ENCODE peak calls at places on chromosomes 6 and 20, in eight cellular contexts. K is GM10248, T is H9, N is cardiac muscle cell, A is HFFc6, Z is mesothelial cell of epicardium, S is stomach, E is MM.1S. R is an unnamed sample.

GRCh38 chr6:127561660-127562059 is 15.3 kb upstream of the C6orf58 start:
- DNase-seq in S (no peak), Z (no peak), T (no peak), E (no peak), A (no peak), K (no peak), N (no peak), R (no peak)

GRCh38 chr6:154981071-154981373 is 14.1 kb upstream of the TIAM2 start:
- DNase-seq in T (no peak), S (peak; percentile 53), N (no peak), K (peak; percentile 45), E (peak; percentile 11), Z (no peak), A (no peak), R (peak; percentile 49)

GRCh38 chr6:52391599-52391998 is 28.5 kb upstream of the EFHC1 start:
- DNase-seq in K (no peak), Z (no peak), E (no peak), T (no peak), S (no peak), N (no peak), A (no peak), R (no peak)

GRCh38 chr20:47727170-47727880 is 58.0 kb downstream of the SULF2 start:
- DNase-seq in A (no peak), K (peak; percentile 82), S (peak; percentile 40), E (peak; percentile 54), T (no peak), Z (no peak), N (no peak), R (peak; percentile 60)

GRCh38 chr20:2836035-2836434 is 4.4 kb downstream of the PCED1A start:
- DNase-seq in S (no peak), T (no peak), N (no peak), Z (no peak), E (no peak), A (no peak), K (no peak), R (no peak)

GRCh38 chr20:33983371-33983770 is 10.3 kb upstream of the RALY start:
- DNase-seq in K (no peak), T (no peak), N (no peak), S (no peak), E (no peak), A (no peak), Z (no peak), R (no peak)

GRCh38 chr6:137297887-137298286 is 78.7 kb upstream of the IFNGR1 start:
- DNase-seq in A (no peak), S (no peak), T (peak; percentile 91), E (no peak), Z (no peak), N (peak; percentile 49), K (no peak), R (no peak)

GRCh38 chr6:116012471-116012949 is 48.2 kb downstream of the FRK start:
- DNase-seq in E (no peak), T (no peak), N (no peak), Z (no peak), S (peak; percentile 32), K (no peak), A (no peak), R (no peak)

GRCh38 chr20:25987073-25987927 is 290.6 kb upstream of the ZNF337 start:
- DNase-seq in E (peak; percentile 29), S (no peak), T (peak; percentile 84), N (peak; percentile 27), Z (no peak), A (peak; percentile 18), K (no peak), R (no peak)

GRCh38 chr6:145531032-145531431 is 204.3 kb downstream of the EPM2A start:
- DNase-seq in E (no peak), S (no peak), T (peak; percentile 32), A (no peak), K (no peak), Z (no peak), N (no peak), R (no peak)

GRCh38 chr6:103797738-103798137 is 1062.0 kb downstream of the HACE1 start:
- DNase-seq in T (no peak), N (no peak), E (peak; percentile 12), Z (no peak), K (no peak), S (no peak), A (no peak), R (no peak)

GRCh38 chr20:33541074-33541473 is 51.2 kb downstream of the CBFA2T2 start:
- DNase-seq in A (no peak), S (no peak), E (no peak), N (no peak), Z (no peak), T (no peak), K (no peak), R (no peak)

DNA sequence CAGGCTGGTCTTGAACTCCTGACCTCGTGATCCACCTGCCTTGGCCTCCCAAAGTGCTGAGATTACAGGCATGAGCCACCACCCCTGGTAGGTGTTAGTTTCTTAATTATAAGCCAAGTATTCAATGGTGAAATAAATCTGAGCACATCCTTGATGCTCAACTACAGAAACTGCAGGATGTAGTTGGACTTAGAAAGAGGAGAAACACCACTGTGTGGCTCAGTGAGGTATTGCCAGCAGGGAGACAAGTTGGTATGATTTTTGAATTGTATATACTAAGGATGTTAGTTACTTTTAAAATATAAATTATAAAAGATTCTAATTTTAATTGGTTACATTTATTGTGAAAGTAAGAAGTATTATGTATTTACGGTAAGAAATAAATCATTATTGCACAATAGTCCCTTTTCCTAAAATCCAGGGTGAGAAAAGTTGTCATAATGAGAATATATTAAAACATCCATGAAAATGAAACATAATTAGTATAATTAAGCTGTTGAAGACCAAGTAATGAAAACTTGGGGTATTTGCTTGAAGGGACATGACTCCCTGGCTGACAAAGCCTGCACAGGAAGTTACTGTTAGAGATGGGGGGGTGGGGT is 17.6 kb downstream of the SLC18B1 start:
- DNase-seq in E (peak; percentile 26), S (no peak), Z (no peak), T (no peak), N (no peak), K (no peak), A (peak; percentile 9), R (peak; percentile 9)
- TF ChIP-seq CTCF in E (peak; percentile 27), S (peak; percentile 27), Z (no peak), T (peak; percentile 49), N (peak; percentile 51), K (no peak), A (peak; percentile 73), R (peak; percentile 36)

DNA sequence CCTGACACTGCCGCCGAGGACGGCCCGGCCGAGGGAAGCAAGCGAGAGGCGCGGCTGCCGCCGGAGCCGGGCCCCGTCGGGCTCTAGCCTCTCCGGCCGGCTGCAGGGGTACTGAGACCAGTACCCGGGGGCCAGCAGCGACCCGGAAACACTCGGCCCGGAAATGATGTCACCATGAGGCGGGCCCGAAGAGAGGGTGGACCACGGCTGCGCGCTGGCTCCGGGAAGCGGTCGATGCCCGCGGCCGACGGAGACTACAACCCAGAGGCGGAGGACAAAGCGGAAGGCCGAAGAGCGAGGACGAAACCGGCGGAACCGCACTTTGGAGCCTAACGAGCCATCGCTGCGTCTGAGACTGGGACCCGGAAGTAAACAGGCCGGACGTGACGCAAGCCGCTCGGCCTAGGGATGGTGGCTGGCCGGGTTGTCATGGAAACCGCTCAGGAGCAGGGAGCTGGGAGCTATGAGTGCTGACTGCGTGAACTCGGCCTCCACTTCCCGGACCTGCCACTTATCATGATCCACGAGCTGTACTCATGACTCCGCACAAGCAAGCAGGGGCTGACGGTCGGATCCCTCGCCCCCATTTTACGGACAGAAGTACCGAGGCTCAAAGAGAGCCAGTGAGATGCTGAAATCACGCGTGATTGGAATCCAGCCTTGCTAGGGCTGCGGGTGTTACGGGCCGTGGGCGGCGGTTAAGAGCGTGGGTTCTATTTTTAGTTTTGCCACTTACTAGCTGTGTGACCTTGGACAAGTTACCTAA is at the start of gene SPATA2:
- DNase-seq in K (peak; percentile 95), Z (peak; percentile 91), A (peak; percentile 92), E (peak; percentile 96), S (peak; percentile 98), N (peak; percentile 97), T (peak; percentile 95), R (peak; percentile 96)
- TF ChIP-seq CTCF in K (no peak), Z (no peak), A (no peak), E (no peak), S (no peak), N (no peak), T (no peak), R (no peak)

GRCh38 chr20:764255-764654 is 4.0 kb downstream of the SLC52A3 start:
- DNase-seq in E (no peak), T (no peak), N (no peak), Z (no peak), K (no peak), A (no peak), S (no peak), R (no peak)

GRCh38 chr20:770691-771090 is 2.4 kb upstream of the SLC52A3 start:
- DNase-seq in N (no peak), S (no peak), Z (no peak), E (no peak), T (no peak), A (no peak), K (no peak), R (no peak)

GRCh38 chr20:766906-767305 is 1.4 kb downstream of the SLC52A3 start:
- DNase-seq in T (no peak), Z (no peak), N (no peak), K (no peak), S (no peak), A (no peak), E (no peak), R (no peak)

GRCh38 chr20:771741-772464 is 3.6 kb upstream of the SLC52A3 start:
- DNase-seq in N (no peak), T (no peak), S (no peak), A (no peak), E (no peak), Z (no peak), K (no peak), R (no peak)

DNA sequence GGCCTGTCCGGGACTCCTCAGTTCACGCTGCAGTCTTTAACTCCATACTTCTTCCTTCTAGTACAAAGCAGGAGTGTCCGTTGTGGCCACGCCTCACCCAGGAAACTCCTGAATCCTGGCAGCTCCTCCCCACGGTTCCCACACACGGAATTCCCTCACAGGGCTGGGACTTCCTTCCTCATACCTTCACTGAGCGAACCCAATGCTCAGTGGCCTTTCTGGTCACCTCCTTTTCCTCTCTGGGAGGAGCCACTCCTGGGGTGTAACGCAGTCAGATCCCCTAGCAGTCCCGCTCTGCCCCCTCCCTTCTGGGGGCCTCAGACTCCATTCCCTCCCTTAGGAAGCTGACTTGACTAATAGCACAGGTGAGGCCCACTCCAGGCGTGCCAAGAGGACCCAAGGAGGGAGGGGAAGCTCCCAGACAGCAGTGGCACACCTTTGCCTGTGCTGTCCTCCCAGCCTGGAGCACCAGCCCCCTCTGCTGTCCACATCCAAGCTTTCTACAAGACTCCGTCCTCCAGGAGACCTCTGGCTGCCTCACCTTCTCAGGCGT is at the start of gene SLC52A3:
- DNase-seq in Z (no peak), S (peak; percentile 89), T (peak; percentile 86), A (no peak), N (peak; percentile 36), K (no peak), E (no peak), R (no peak)
- TF ChIP-seq CTCF in Z (no peak), S (peak; percentile 36), T (peak; percentile 66), A (peak; percentile 39), N (no peak), K (no peak), E (peak; percentile 18), R (peak; percentile 11)

DNA sequence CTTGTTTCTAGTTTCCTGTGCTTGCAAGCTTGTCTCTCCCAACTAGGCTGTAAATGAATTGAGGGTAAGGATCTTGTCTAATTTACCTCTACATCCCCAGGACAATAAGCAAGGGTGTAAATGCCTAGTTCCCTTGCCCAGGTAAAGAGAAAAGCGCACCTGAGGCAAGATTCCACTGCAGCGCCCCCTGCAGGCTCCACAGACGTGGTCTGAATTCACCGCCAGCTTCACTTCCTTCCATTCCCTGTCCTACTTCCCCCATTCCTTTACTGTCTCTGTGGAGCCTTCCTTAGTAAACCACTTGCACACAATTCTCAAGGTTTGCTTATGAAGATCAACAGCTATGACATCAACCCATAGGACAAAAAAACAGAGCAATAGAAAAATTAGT is 42.3 kb downstream of the ANKEF1 start:
- DNase-seq in E (no peak), S (no peak), K (no peak), Z (no peak), T (peak; percentile 62), N (no peak), A (no peak), R (no peak)
- TF ChIP-seq CTCF in E (peak; percentile 40), S (peak; percentile 21), K (no peak), Z (peak; percentile 12), T (peak; percentile 90), N (peak; percentile 48), A (peak; percentile 55), R (peak; percentile 48)

R was measured in GM13977.